ENCODE peak calls at places on chromosomes 11 and 22, in seven cellular contexts. I, T, K, W, D, O and M are unnamed samples.

GRCh38 chr11:8268530-8269461 is 5.1 kb upstream of the LMO1 start:
- DNase-seq in I (no peak), D (peak; percentile 83), W (no peak), T (no peak), K (no peak), O (no peak), M (peak; percentile 85)

GRCh38 chr11:108093128-108093904 is 28.1 kb upstream of the ACAT1 start:
- DNase-seq in W (no peak), D (no peak), I (peak; percentile 70), O (no peak), T (no peak), K (no peak), M (no peak)

GRCh38 chr11:49505231-49505630 is 296.8 kb upstream of the FOLH1 start:
- DNase-seq in D (no peak), W (no peak), I (no peak), K (no peak), T (no peak), O (no peak), M (no peak)

GRCh38 chr11:992577-992976 is 43.9 kb downstream of the MUC6 start:
- DNase-seq in W (no peak), I (no peak), K (no peak), T (no peak), O (no peak), D (no peak), M (no peak)

GRCh38 chr11:69195819-69196218 is 40.1 kb downstream of the SMIM38 start:
- DNase-seq in W (no peak), T (no peak), O (no peak), I (no peak), K (no peak), D (no peak), M (no peak)

GRCh38 chr22:33631777-33632176 is 288.5 kb downstream of the LARGE1 start:
- DNase-seq in D (no peak), I (no peak), O (no peak), K (no peak), W (no peak), T (no peak), M (no peak)

GRCh38 chr22:39450258-39450955 is 6.4 kb upstream of the MGAT3 start:
- DNase-seq in K (no peak), I (no peak), W (no peak), D (no peak), T (no peak), O (no peak), M (no peak)

GRCh38 chr22:49303061-49303735 is 524.5 kb downstream of the BRD1 start:
- DNase-seq in I (no peak), W (peak; percentile 11), O (no peak), K (no peak), D (no peak), T (no peak), M (peak; percentile 9)

GRCh38 chr11:31806944-31807790 is 4.0 kb downstream of the PAX6 start:
- DNase-seq in T (no peak), I (no peak), D (peak; percentile 20), K (no peak), W (no peak), O (no peak), M (no peak)

GRCh38 chr11:4167758-4168157 is 73.2 kb downstream of the RRM1 start:
- DNase-seq in I (no peak), D (no peak), O (no peak), W (no peak), K (no peak), T (no peak), M (no peak)

GRCh38 chr11:72229336-72229924 is 4.9 kb downstream of the INPPL1 start:
- DNase-seq in W (peak; percentile 17), T (no peak), O (no peak), K (no peak), D (no peak), I (no peak), M (peak; percentile 14)

GRCh38 chr22:39242809-39243442 is 1.9 kb downstream of the PDGFB start:
- DNase-seq in I (no peak), W (peak; percentile 73), O (no peak), T (peak; percentile 54), D (no peak), K (no peak), M (no peak)

GRCh38 chr11:26971961-26972360 is 22.0 kb upstream of the FIBIN start:
- DNase-seq in D (no peak), O (no peak), T (no peak), I (no peak), K (no peak), W (no peak), M (no peak)

GRCh38 chr22:49925525-49926128 is 7.2 kb downstream of the CRELD2 start:
- DNase-seq in K (peak; percentile 58), W (no peak), O (no peak), D (no peak), I (no peak), T (no peak), M (peak; percentile 55)

GRCh38 chr22:43749473-43749872 is 62.6 kb downstream of the EFCAB6 start:
- DNase-seq in T (no peak), O (no peak), I (no peak), W (no peak), D (no peak), K (no peak), M (no peak)

GRCh38 chr11:130765951-130766649 is 150.2 kb downstream of the SNX19 start:
- DNase-seq in O (no peak), I (no peak), K (no peak), D (no peak), W (no peak), T (no peak), M (no peak)

GRCh38 chr11:45154276-45154675 is 7.8 kb downstream of the PRDM11 start:
- DNase-seq in K (no peak), T (no peak), I (no peak), O (no peak), W (peak; percentile 15), D (no peak), M (no peak)

GRCh38 chr11:117061256-117061655 is 37.0 kb downstream of the SIK3 start:
- DNase-seq in T (no peak), O (no peak), I (no peak), W (no peak), K (no peak), D (no peak), M (no peak)

GRCh38 chr11:78341841-78342240 is 75.8 kb downstream of the GAB2 start:
- DNase-seq in D (no peak), I (no peak), T (no peak), W (no peak), K (no peak), O (no peak), M (no peak)

GRCh38 chr11:96045622-96046456 is 121.9 kb upstream of the MTMR2 start:
- DNase-seq in D (peak; percentile 24), I (no peak), K (no peak), O (peak; percentile 15), W (peak; percentile 42), T (no peak), M (peak; percentile 25)

GRCh38 chr11:110479445-110480101 is 49.8 kb downstream of the FDX1 start:
- DNase-seq in D (no peak), I (no peak), T (peak; percentile 19), O (no peak), W (no peak), K (no peak), M (no peak)

GRCh38 chr11:59182457-59183151 is 10.7 kb downstream of the DTX4 start:
- DNase-seq in T (peak; percentile 36), I (peak; percentile 23), K (peak; percentile 78), W (peak; percentile 44), D (no peak), O (no peak), M (no peak)

GRCh38 chr11:65315866-65316233 is 1.2 kb downstream of the CDC42EP2 start:
- DNase-seq in D (no peak), I (no peak), O (no peak), W (no peak), K (no peak), T (no peak), M (no peak)
- TF ChIP-seq CTCF in D (no peak), I (peak; percentile 49), O (no peak), W (peak; percentile 16), K (peak; percentile 56), T (peak; percentile 39), M (no peak)

DNA sequence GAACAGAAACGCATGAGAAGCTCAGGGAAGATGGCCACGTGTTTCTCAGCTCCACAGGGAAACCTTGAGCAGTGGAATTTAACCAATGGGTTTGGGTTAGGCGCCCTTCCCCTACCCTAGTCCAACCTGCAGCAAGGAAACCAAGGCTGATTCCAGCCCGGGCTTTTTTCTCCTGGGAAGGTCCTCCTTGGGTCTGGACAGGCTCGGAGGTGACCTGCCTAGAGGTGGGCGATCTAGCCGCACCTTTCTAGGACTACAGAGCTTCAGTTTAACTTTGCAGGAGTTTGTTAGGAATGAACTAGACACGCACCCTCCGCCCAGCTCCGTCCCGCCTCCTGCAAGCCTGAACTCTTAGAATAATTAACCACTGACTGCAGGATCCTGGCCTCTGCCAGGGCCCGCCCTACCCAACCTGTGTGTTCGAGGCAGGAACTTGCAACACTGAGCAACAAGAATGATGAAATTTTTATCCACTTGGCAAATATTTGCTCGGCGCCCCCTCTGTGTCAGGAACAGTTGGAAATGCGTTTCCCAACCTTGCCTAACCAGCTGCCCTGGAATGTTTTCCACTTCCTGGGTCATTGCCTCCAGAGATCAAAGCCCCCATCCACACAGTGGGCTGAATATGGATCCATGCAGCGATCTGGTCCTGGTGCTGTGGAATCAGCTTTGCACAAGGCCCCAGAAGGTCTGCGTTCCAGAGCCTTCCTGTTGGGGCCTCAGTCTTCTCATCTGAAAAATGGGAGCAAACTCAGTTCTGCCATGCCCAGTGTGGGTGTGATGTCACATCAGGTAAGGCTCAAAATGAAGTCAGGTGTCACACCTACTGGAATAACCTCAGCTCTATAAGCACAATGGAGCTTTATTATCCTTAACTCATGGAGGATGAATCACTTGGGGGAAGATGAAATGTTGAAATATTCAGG is 13.3 kb downstream of the MPST start:
- DNase-seq in D (no peak), O (no peak), K (peak; percentile 87), T (no peak), W (peak; percentile 85), I (peak; percentile 96), M (peak; percentile 90)
- TF ChIP-seq EP300 in D (no peak), O (no peak), K (no peak), T (no peak), W (no peak), I (peak; percentile 86), M (peak; percentile 9)

DNA sequence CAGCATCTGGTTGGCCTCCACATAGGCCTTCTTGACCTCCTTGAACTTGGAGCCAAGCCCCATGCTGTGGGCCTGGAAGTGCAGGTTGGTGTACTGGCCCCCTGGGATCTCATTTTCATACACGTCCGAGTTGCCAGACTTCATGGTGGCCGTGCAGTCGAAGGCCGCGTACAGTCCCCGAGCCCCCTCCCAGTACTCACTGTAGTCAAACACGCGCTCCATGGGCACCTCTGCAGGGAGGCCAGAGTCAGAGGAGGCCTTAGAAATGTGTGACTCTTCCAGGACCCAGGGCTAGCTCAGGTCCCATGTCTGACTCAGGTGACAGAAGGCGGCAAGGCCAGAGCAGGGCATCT is 6.7 kb upstream of the LRFN4 start:
- DNase-seq in I (no peak), W (no peak), O (no peak), K (no peak), T (no peak), D (peak; percentile 17), M (no peak)
- H3K27ac ChIP-seq in I (no peak overlapping the region), W (no peak overlapping the region), O (no peak overlapping the region), K (no peak overlapping the region), T (no peak overlapping the region), D (no peak overlapping the region), M (no peak overlapping the region)

DNA sequence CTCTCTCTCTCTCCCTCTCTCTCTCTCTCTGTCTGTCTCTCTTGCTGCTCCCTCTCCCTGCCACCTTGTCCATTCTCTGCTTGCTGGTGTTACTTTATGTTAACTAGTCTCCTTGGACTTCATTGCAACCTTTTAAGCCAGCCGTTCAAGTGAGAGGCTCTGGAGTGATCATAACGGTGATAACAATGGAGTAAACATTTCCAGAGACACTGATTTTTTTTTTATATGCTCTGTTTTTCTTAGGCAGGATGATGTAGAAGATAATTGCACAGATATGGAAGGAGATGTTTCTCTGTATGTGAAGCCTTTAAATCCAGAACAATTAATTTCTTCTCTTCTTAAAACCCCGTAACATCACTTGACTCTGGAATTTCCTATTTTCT is 287.7 kb downstream of the TMEM135 start:
- DNase-seq in T (no peak), W (no peak), D (peak; percentile 30), I (no peak), O (no peak), K (no peak), M (no peak)
- TF ChIP-seq CTCF in T (no peak), W (no peak), D (no peak), I (no peak), O (no peak), K (no peak), M (no peak)